ENCODE peak calls at places on chromosomes 11 and 22, in four cellular contexts. V, L, D and H are unnamed samples.
A peak's percentile ranks its signal among the peaks of the same experiment; 100 is the strongest.

GRCh38 chr11:75174781-75175370 is 24.0 kb downstream of the SLCO2B1 start:
- DNase-seq in V (no peak), L (no peak), D (no peak), H (peak; percentile 12)

GRCh38 chr11:110249066-110249465 is 47.3 kb downstream of the RDX start:
- DNase-seq in V (no peak), L (no peak), D (no peak), H (no peak)

GRCh38 chr22:38299758-38300157 is 17.5 kb downstream of the CSNK1E start:
- DNase-seq in V (no peak), L (no peak), D (no peak), H (no peak)

GRCh38 chr11:121553806-121554205 is 101.0 kb upstream of the SORL1-AS1 start:
- DNase-seq in V (no peak), L (peak; percentile 86), D (no peak), H (no peak)

GRCh38 chr11:2927851-2928604 is 1.2 kb downstream of the PHLDA2 start:
- DNase-seq in V (no peak), L (peak; percentile 70), D (peak; percentile 52), H (no peak)

GRCh38 chr11:72781313-72782080 is 12.3 kb downstream of the STARD10 start:
- DNase-seq in V (peak; percentile 44), L (peak; percentile 74), D (no peak), H (peak; percentile 43)

GRCh38 chr11:76769645-76770586 is 13.2 kb upstream of the TSKU start:
- DNase-seq in V (no peak), L (peak; percentile 93), D (no peak), H (no peak)

GRCh38 chr22:38423512-38424503 is 31.2 kb downstream of the KCNJ4 start:
- DNase-seq in V (no peak), L (peak; percentile 47), D (no peak), H (no peak)

GRCh38 chr22:31789803-31790202 is 36.0 kb downstream of the DEPDC5 start:
- DNase-seq in V (no peak), L (no peak), D (no peak), H (no peak)

GRCh38 chr11:1299621-1300020 is 9.8 kb downstream of the TOLLIP start:
- DNase-seq in V (no peak), L (peak; percentile 18), D (peak; percentile 61), H (no peak)

GRCh38 chr11:120708511-120709183 is 197.1 kb downstream of the GRIK4 start:
- DNase-seq in V (no peak), L (no peak), D (no peak), H (no peak)

GRCh38 chr11:1568451-1568911 is 3.6 kb downstream of the DUSP8 start:
- DNase-seq in V (no peak), L (peak; percentile 20), D (peak; percentile 69), H (peak; percentile 41)

GRCh38 chr11:126352934-126353801 is 2.3 kb upstream of the ST3GAL4 start:
- DNase-seq in V (no peak), L (no peak), D (peak; percentile 60), H (peak; percentile 71)

GRCh38 chr11:19597194-19597593 is 115.4 kb upstream of the NAV2 start:
- DNase-seq in V (no peak), L (no peak), D (no peak), H (no peak)

GRCh38 chr22:20128902-20129746 is 2.5 kb upstream of the ZDHHC8 start:
- DNase-seq in V (no peak), L (peak; percentile 35), D (no peak), H (peak; percentile 41)
- TF ChIP-seq CTCF in V (peak; percentile 56), L (no peak), D (peak; percentile 43), H (peak; percentile 45)

GRCh38 chr11:88355887-88356286 is 18.4 kb upstream of the CTSC start:
- DNase-seq in V (no peak), L (no peak), D (no peak), H (no peak)
- H3K4me3 ChIP-seq in V (no peak overlapping the region), L (no peak overlapping the region), D (no peak overlapping the region), H (no peak overlapping the region)

GRCh38 chr11:66505276-66505816 is 5.1 kb upstream of the BBS1 start:
- DNase-seq in V (no peak), L (no peak), D (no peak), H (no peak)

GRCh38 chr11:66510990-66511339 is 530 bp downstream of the BBS1 start:
- DNase-seq in V (no peak), L (no peak), D (no peak), H (no peak)

GRCh38 chr11:66509131-66509561 is 1.3 kb upstream of the BBS1 start:
- DNase-seq in V (no peak), L (no peak), D (no peak), H (no peak)

GRCh38 chr11:66510271-66510989 is at the start of gene BBS1:
- DNase-seq in V (peak; percentile 82), L (peak; percentile 88), D (no peak), H (peak; percentile 80)
- TF ChIP-seq CTCF in V (no peak), L (no peak), D (no peak), H (no peak)

DNA sequence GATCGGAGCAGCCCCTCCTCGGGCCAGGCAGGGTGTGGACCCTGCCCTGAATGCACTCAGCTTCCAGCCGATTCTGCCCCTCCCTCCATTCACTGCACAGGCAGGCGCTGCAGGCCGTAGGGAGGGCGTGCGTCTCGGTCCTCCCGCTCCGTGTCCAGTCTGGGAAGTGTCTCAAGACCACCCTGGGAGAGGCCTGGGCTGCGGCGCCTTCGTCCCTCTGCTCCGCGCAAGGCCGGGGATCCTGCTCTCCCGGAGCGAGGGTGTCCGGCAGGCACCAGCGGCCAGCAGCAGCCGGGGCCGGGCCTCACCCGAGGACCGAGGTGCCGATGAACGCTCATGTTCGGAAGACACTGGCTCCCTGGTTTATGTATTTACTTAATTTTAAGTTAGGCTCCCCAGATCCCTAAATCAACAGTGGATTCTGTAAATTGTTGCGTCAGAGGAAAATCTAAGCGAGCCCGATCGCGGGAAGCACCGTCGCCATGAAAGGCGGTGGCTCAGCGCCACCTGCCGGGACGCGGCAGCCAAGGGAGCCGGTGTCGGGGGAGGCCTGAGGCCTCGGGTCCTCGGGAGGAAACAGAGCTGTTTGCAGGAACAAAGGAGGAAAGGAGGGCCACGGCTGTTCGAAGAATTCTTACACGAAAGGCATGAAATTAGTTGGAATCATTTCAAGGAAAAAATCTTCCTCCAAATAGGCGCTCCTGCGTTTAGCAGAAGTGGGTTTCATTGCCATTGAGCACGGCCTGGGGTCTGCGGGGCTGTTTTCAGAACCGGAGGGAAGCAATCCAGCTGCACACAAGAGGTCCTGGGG is 195.3 kb downstream of the BRD1 start:
- DNase-seq in V (no peak), L (peak; percentile 44), D (no peak), H (no peak)
- H3K4me3 ChIP-seq in V (no peak overlapping the region), L (peak overlapping the region; percentile 32), D (no peak overlapping the region), H (no peak overlapping the region)

GRCh38 chr11:133441964-133442660 is 90.2 kb downstream of the OPCML start:
- DNase-seq in V (no peak), L (no peak), D (no peak), H (no peak)
- TF ChIP-seq CTCF in V (no peak), L (no peak), D (no peak), H (no peak)

DNA sequence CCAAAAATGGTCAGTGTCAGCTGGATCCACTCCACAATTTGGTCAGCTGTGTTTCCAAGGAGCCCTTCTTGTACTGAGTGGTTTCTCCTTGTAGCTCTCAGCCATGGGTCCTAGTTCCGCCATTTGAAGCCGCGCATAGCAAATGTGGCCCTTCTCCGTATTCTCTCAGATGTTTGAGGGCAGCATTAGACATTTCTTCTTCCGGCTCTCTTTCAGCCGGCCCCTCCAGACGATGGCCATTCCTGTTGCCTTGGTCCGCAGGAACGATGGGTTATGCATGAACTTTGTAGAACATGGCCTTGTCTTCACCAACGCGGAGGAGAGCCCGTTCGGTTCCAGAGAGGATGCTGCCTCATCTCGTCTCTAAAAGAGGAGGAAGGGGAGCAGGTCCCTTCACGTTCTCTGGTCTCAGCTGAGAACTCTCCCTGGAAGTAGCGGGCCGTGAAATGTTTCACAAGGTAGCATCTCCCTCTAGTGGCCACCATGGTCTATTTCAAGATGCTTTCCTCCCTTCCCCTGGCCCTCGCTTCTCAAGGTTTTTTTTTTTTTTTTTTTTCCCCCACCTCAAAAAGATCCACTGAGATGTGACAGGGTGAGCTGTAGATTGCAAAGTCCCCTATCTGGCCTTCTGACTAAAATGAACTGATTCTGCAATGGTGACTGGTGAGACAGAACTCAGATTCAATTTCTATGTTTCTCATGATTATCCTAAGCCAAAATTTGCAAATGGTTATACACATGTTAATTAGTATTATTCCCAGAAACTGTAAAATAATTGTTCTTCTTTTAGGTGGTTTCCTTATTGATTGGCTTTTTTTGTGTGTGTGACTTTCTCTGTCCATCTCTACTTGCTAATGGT is 19.8 kb upstream of the PLET1 start:
- DNase-seq in V (peak; percentile 48), L (peak; percentile 77), D (no peak), H (peak; percentile 86)
- H3K4me3 ChIP-seq in V (peak overlapping the region; percentile 63), L (peak overlapping the region; percentile 40), D (peak overlapping the region; percentile 12), H (peak overlapping the region; percentile 47)

GRCh38 chr11:30586251-30587144 is at the start of gene MPPED2:
- DNase-seq in V (peak; percentile 39), L (peak; percentile 19), D (no peak), H (peak; percentile 43)
- TF ChIP-seq CTCF in V (peak; percentile 9), L (peak; percentile 26), D (peak; percentile 12), H (peak; percentile 40)

GRCh38 chr11:117875397-117876048 is 935 bp downstream of the FXYD6 start:
- DNase-seq in V (no peak), L (no peak), D (no peak), H (no peak)
- H3K4me3 ChIP-seq in V (no peak overlapping the region), L (peak overlapping the region; percentile 39), D (no peak overlapping the region), H (no peak overlapping the region)

GRCh38 chr11:122711831-122712378 is 56.4 kb downstream of the UBASH3B start:
- DNase-seq in V (no peak), L (no peak), D (no peak), H (no peak)
- TF ChIP-seq CTCF in V (peak; percentile 3), L (no peak), D (no peak), H (no peak)

DNA sequence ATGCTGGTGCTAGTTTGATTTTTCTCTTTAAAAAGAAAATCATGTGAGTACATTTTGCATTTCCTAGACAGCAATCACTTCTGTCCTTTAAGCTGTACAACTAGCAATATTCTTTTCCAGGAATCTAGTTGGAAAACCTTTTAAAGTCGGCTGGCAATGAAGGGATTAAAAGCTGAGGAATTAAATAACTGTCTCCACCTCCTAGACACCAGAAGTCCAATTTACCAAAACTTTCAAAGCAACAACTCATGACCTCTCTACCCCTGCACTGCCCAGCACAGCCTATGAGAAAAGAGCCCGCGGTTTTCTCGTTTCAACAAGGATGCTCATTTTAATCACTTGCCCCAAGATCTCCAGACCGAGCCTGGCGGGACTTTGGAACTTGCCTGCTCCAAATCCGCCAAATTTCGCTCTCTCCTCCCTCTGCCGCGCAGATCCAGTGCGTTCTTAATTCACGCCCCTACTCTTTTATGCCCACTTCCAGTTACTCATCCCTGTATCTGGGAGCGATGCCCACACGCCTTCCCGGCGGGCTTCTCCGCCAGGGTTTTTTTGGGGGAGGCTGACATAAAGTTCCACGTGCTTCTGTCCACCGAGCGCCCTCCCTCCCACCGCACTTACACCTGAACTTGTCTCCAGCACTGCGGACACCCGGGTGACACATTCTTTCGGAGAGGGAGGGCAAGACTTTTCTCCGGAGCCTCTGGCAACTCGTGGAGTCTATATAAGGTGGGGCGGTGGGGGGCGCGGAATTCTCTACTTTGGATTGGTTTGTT is 2.5 kb downstream of the MPPED2 start:
- DNase-seq in V (no peak), L (no peak), D (no peak), H (no peak)
- H3K4me3 ChIP-seq in V (no peak overlapping the region), L (no peak overlapping the region), D (no peak overlapping the region), H (no peak overlapping the region)